ENCODE peak calls at places on chromosomes 4 and X, in eight cellular contexts. One of them, this sample, is unnamed.

GRCh38 chrX:17944833-17945497 is 83.9 kb upstream of the RAI2 start:
- DNase-seq in T-helper 2 cell: no peak
- DNase-seq in epithelial cell of esophagus: peak; percentile 3
- DNase-seq in endothelial cell: peak; percentile 7
- DNase-seq in GM12864: no peak
- DNase-seq in AG08396: no peak
- DNase-seq in amniotic epithelial cell: no peak
- DNase-seq in activated CD4-positive, alpha-beta T cell treated with anti-CD3 and anti-CD28 coated beads for 48 hours: peak; percentile 3
- DNase-seq in this sample: peak; percentile 3

GRCh38 chrX:21745756-21746155 is 12.2 kb downstream of the SMPX start:
- DNase-seq in activated CD4-positive, alpha-beta T cell treated with anti-CD3 and anti-CD28 coated beads for 48 hours: peak; percentile 50
- DNase-seq in T-helper 2 cell: no peak
- DNase-seq in epithelial cell of esophagus: peak; percentile 20
- DNase-seq in AG08396: peak; percentile 21
- DNase-seq in amniotic epithelial cell: peak; percentile 41
- DNase-seq in endothelial cell: peak; percentile 21
- DNase-seq in GM12864: no peak
- DNase-seq in this sample: peak; percentile 1

GRCh38 chr4:1790005-1790404 is 3.1 kb upstream of the FGFR3 start:
- DNase-seq in GM12864: no peak
- DNase-seq in AG08396: no peak
- DNase-seq in endothelial cell: no peak
- DNase-seq in epithelial cell of esophagus: peak; percentile 84
- DNase-seq in activated CD4-positive, alpha-beta T cell treated with anti-CD3 and anti-CD28 coated beads for 48 hours: no peak
- DNase-seq in T-helper 2 cell: no peak
- DNase-seq in amniotic epithelial cell: no peak
- DNase-seq in this sample: no peak

GRCh38 chr4:118936406-118936805 is 47.8 kb downstream of the SYNPO2 start:
- DNase-seq in T-helper 2 cell: no peak
- DNase-seq in endothelial cell: no peak
- DNase-seq in AG08396: no peak
- DNase-seq in epithelial cell of esophagus: no peak
- DNase-seq in amniotic epithelial cell: no peak
- DNase-seq in activated CD4-positive, alpha-beta T cell treated with anti-CD3 and anti-CD28 coated beads for 48 hours: no peak
- DNase-seq in GM12864: no peak
- DNase-seq in this sample: no peak

GRCh38 chr4:169464080-169464479 is 148.3 kb downstream of the NEK1 start:
- DNase-seq in T-helper 2 cell: no peak
- DNase-seq in activated CD4-positive, alpha-beta T cell treated with anti-CD3 and anti-CD28 coated beads for 48 hours: no peak
- DNase-seq in GM12864: no peak
- DNase-seq in amniotic epithelial cell: peak; percentile 25
- DNase-seq in endothelial cell: no peak
- DNase-seq in epithelial cell of esophagus: no peak
- DNase-seq in AG08396: no peak
- DNase-seq in this sample: no peak

GRCh38 chrX:124829930-124830329 is 483.6 kb downstream of the SH2D1A start:
- DNase-seq in endothelial cell: no peak
- DNase-seq in GM12864: no peak
- DNase-seq in epithelial cell of esophagus: peak; percentile 39
- DNase-seq in AG08396: no peak
- DNase-seq in activated CD4-positive, alpha-beta T cell treated with anti-CD3 and anti-CD28 coated beads for 48 hours: peak; percentile 2
- DNase-seq in T-helper 2 cell: no peak
- DNase-seq in amniotic epithelial cell: no peak
- DNase-seq in this sample: no peak

GRCh38 chr4:147428583-147428982 is 52.3 kb upstream of the EDNRA start:
- DNase-seq in endothelial cell: no peak
- DNase-seq in epithelial cell of esophagus: peak; percentile 22
- DNase-seq in amniotic epithelial cell: no peak
- DNase-seq in activated CD4-positive, alpha-beta T cell treated with anti-CD3 and anti-CD28 coated beads for 48 hours: no peak
- DNase-seq in AG08396: no peak
- DNase-seq in GM12864: no peak
- DNase-seq in T-helper 2 cell: no peak
- DNase-seq in this sample: no peak

GRCh38 chrX:25013593-25014365 is 2.0 kb downstream of the ARX start:
- DNase-seq in AG08396: no peak
- DNase-seq in amniotic epithelial cell: no peak
- DNase-seq in T-helper 2 cell: no peak
- DNase-seq in epithelial cell of esophagus: no peak
- DNase-seq in endothelial cell: no peak
- DNase-seq in activated CD4-positive, alpha-beta T cell treated with anti-CD3 and anti-CD28 coated beads for 48 hours: no peak
- DNase-seq in GM12864: no peak
- DNase-seq in this sample: no peak

GRCh38 chr4:7558436-7558835 is 123.7 kb upstream of the PSAPL1 start:
- DNase-seq in endothelial cell: no peak
- DNase-seq in activated CD4-positive, alpha-beta T cell treated with anti-CD3 and anti-CD28 coated beads for 48 hours: no peak
- DNase-seq in epithelial cell of esophagus: no peak
- DNase-seq in AG08396: no peak
- DNase-seq in GM12864: no peak
- DNase-seq in T-helper 2 cell: no peak
- DNase-seq in amniotic epithelial cell: no peak
- DNase-seq in this sample: no peak

GRCh38 chr4:10584042-10584441 is 100.5 kb downstream of the CLNK start:
- DNase-seq in AG08396: peak; percentile 74
- DNase-seq in GM12864: peak; percentile 30
- DNase-seq in endothelial cell: no peak
- DNase-seq in epithelial cell of esophagus: peak; percentile 68
- DNase-seq in activated CD4-positive, alpha-beta T cell treated with anti-CD3 and anti-CD28 coated beads for 48 hours: no peak
- DNase-seq in amniotic epithelial cell: peak; percentile 95
- DNase-seq in T-helper 2 cell: no peak
- DNase-seq in this sample: no peak

GRCh38 chr4:21134994-21135393 is 434.7 kb downstream of the PACRGL start:
- DNase-seq in endothelial cell: peak; percentile 7
- DNase-seq in epithelial cell of esophagus: peak; percentile 60
- DNase-seq in T-helper 2 cell: peak; percentile 9
- DNase-seq in AG08396: no peak
- DNase-seq in amniotic epithelial cell: peak; percentile 14
- DNase-seq in GM12864: no peak
- DNase-seq in activated CD4-positive, alpha-beta T cell treated with anti-CD3 and anti-CD28 coated beads for 48 hours: no peak
- DNase-seq in this sample: no peak

GRCh38 chrX:140157611-140158010 is 192.3 kb upstream of the CXorf66 start:
- DNase-seq in T-helper 2 cell: no peak
- DNase-seq in GM12864: no peak
- DNase-seq in epithelial cell of esophagus: peak; percentile 15
- DNase-seq in activated CD4-positive, alpha-beta T cell treated with anti-CD3 and anti-CD28 coated beads for 48 hours: no peak
- DNase-seq in amniotic epithelial cell: peak; percentile 93
- DNase-seq in endothelial cell: no peak
- DNase-seq in AG08396: no peak
- DNase-seq in this sample: no peak

GRCh38 chr4:83929550-83929949 is 393.6 kb downstream of the GPAT3 start:
- DNase-seq in endothelial cell: no peak
- DNase-seq in AG08396: no peak
- DNase-seq in T-helper 2 cell: no peak
- DNase-seq in activated CD4-positive, alpha-beta T cell treated with anti-CD3 and anti-CD28 coated beads for 48 hours: no peak
- DNase-seq in GM12864: no peak
- DNase-seq in epithelial cell of esophagus: peak; percentile 7
- DNase-seq in amniotic epithelial cell: no peak
- DNase-seq in this sample: no peak

GRCh38 chr4:169071781-169072180 is 61.7 kb upstream of the CBR4 start:
- DNase-seq in activated CD4-positive, alpha-beta T cell treated with anti-CD3 and anti-CD28 coated beads for 48 hours: no peak
- DNase-seq in endothelial cell: no peak
- DNase-seq in GM12864: no peak
- DNase-seq in AG08396: no peak
- DNase-seq in amniotic epithelial cell: peak; percentile 53
- DNase-seq in epithelial cell of esophagus: no peak
- DNase-seq in T-helper 2 cell: no peak
- DNase-seq in this sample: no peak

GRCh38 chrX:49840679-49841078 is 11.6 kb downstream of the PAGE4 start:
- DNase-seq in GM12864: peak; percentile 15
- DNase-seq in AG08396: peak; percentile 34
- DNase-seq in amniotic epithelial cell: peak; percentile 51
- DNase-seq in T-helper 2 cell: peak; percentile 1
- DNase-seq in endothelial cell: peak; percentile 73
- DNase-seq in activated CD4-positive, alpha-beta T cell treated with anti-CD3 and anti-CD28 coated beads for 48 hours: peak; percentile 67
- DNase-seq in epithelial cell of esophagus: peak; percentile 57
- DNase-seq in this sample: no peak

GRCh38 chr4:163607292-163607691 is 112.8 kb downstream of the TMA16 start:
- DNase-seq in activated CD4-positive, alpha-beta T cell treated with anti-CD3 and anti-CD28 coated beads for 48 hours: no peak
- DNase-seq in epithelial cell of esophagus: no peak
- DNase-seq in T-helper 2 cell: no peak
- DNase-seq in GM12864: no peak
- DNase-seq in AG08396: no peak
- DNase-seq in endothelial cell: no peak
- DNase-seq in amniotic epithelial cell: no peak
- DNase-seq in this sample: no peak

GRCh38 chrX:24090300-24091200 is 35.8 kb downstream of the EIF2S3 start:
- DNase-seq in amniotic epithelial cell: no peak
- DNase-seq in endothelial cell: no peak
- DNase-seq in activated CD4-positive, alpha-beta T cell treated with anti-CD3 and anti-CD28 coated beads for 48 hours: no peak
- DNase-seq in GM12864: no peak
- DNase-seq in T-helper 2 cell: no peak
- DNase-seq in epithelial cell of esophagus: no peak
- DNase-seq in AG08396: no peak
- DNase-seq in this sample: no peak

GRCh38 chrX:112677167-112677566 is 2.6 kb downstream of the LHFPL1 start:
- DNase-seq in activated CD4-positive, alpha-beta T cell treated with anti-CD3 and anti-CD28 coated beads for 48 hours: no peak
- DNase-seq in GM12864: no peak
- DNase-seq in AG08396: no peak
- DNase-seq in epithelial cell of esophagus: no peak
- DNase-seq in amniotic epithelial cell: no peak
- DNase-seq in endothelial cell: no peak
- DNase-seq in T-helper 2 cell: no peak
- DNase-seq in this sample: no peak

GRCh38 chr4:38368612-38369011 is 295.4 kb upstream of the KLF3 start:
- DNase-seq in activated CD4-positive, alpha-beta T cell treated with anti-CD3 and anti-CD28 coated beads for 48 hours: peak; percentile 5
- DNase-seq in AG08396: peak; percentile 13
- DNase-seq in amniotic epithelial cell: peak; percentile 71
- DNase-seq in GM12864: no peak
- DNase-seq in T-helper 2 cell: no peak
- DNase-seq in epithelial cell of esophagus: peak; percentile 47
- DNase-seq in endothelial cell: no peak
- DNase-seq in this sample: no peak

GRCh38 chrX:135984220-135984619 is 1.0 kb upstream of the SLC9A6 start:
- DNase-seq in AG08396: no peak
- DNase-seq in epithelial cell of esophagus: peak; percentile 20
- DNase-seq in T-helper 2 cell: no peak
- DNase-seq in activated CD4-positive, alpha-beta T cell treated with anti-CD3 and anti-CD28 coated beads for 48 hours: no peak
- DNase-seq in endothelial cell: no peak
- DNase-seq in GM12864: no peak
- DNase-seq in amniotic epithelial cell: no peak
- DNase-seq in this sample: no peak

GRCh38 chrX:31293409-31293808 is 221.6 kb upstream of the FTHL17 start:
- DNase-seq in endothelial cell: no peak
- DNase-seq in activated CD4-positive, alpha-beta T cell treated with anti-CD3 and anti-CD28 coated beads for 48 hours: no peak
- DNase-seq in GM12864: no peak
- DNase-seq in amniotic epithelial cell: no peak
- DNase-seq in epithelial cell of esophagus: no peak
- DNase-seq in T-helper 2 cell: no peak
- DNase-seq in AG08396: no peak
- DNase-seq in this sample: no peak

GRCh38 chr4:77481856-77482255 is 123.8 kb upstream of the CXCL13 start:
- DNase-seq in T-helper 2 cell: no peak
- DNase-seq in endothelial cell: no peak
- DNase-seq in activated CD4-positive, alpha-beta T cell treated with anti-CD3 and anti-CD28 coated beads for 48 hours: no peak
- DNase-seq in amniotic epithelial cell: peak; percentile 20
- DNase-seq in epithelial cell of esophagus: peak; percentile 80
- DNase-seq in GM12864: no peak
- DNase-seq in AG08396: peak; percentile 23
- DNase-seq in this sample: no peak

GRCh38 chr4:127055349-127055748 is 577.4 kb upstream of the INTU start:
- DNase-seq in T-helper 2 cell: no peak
- DNase-seq in epithelial cell of esophagus: peak; percentile 50
- DNase-seq in activated CD4-positive, alpha-beta T cell treated with anti-CD3 and anti-CD28 coated beads for 48 hours: no peak
- DNase-seq in endothelial cell: no peak
- DNase-seq in AG08396: peak; percentile 16
- DNase-seq in GM12864: no peak
- DNase-seq in amniotic epithelial cell: no peak
- DNase-seq in this sample: no peak

GRCh38 chr4:98659106-98659592 is 738 bp upstream of the TSPAN5 start:
- DNase-seq in endothelial cell: peak; percentile 18
- DNase-seq in GM12864: no peak
- DNase-seq in epithelial cell of esophagus: peak; percentile 22
- DNase-seq in activated CD4-positive, alpha-beta T cell treated with anti-CD3 and anti-CD28 coated beads for 48 hours: no peak
- DNase-seq in AG08396: peak; percentile 41
- DNase-seq in T-helper 2 cell: no peak
- DNase-seq in amniotic epithelial cell: peak; percentile 46
- DNase-seq in this sample: no peak

GRCh38 chrX:86149089-86149488 is 838 bp downstream of the DACH2 start:
- DNase-seq in amniotic epithelial cell: no peak
- DNase-seq in T-helper 2 cell: no peak
- DNase-seq in endothelial cell: no peak
- DNase-seq in activated CD4-positive, alpha-beta T cell treated with anti-CD3 and anti-CD28 coated beads for 48 hours: no peak
- DNase-seq in epithelial cell of esophagus: peak; percentile 12
- DNase-seq in AG08396: no peak
- DNase-seq in GM12864: no peak
- DNase-seq in this sample: no peak

GRCh38 chr4:167031534-167032156 is 202.6 kb downstream of the SPOCK3 start:
- DNase-seq in epithelial cell of esophagus: peak; percentile 81
- DNase-seq in GM12864: no peak
- DNase-seq in activated CD4-positive, alpha-beta T cell treated with anti-CD3 and anti-CD28 coated beads for 48 hours: no peak
- DNase-seq in endothelial cell: no peak
- DNase-seq in AG08396: no peak
- DNase-seq in amniotic epithelial cell: peak; percentile 7
- DNase-seq in T-helper 2 cell: no peak
- DNase-seq in this sample: no peak

GRCh38 chrX:40663078-40663740 is 15.8 kb upstream of the CXorf38 start:
- DNase-seq in T-helper 2 cell: peak; percentile 20
- DNase-seq in activated CD4-positive, alpha-beta T cell treated with anti-CD3 and anti-CD28 coated beads for 48 hours: no peak
- DNase-seq in epithelial cell of esophagus: no peak
- DNase-seq in amniotic epithelial cell: no peak
- DNase-seq in endothelial cell: no peak
- DNase-seq in GM12864: no peak
- DNase-seq in AG08396: no peak
- DNase-seq in this sample: no peak